ENCODE peak calls at places on chromosomes 7 and 10, in eight cellular contexts. One of them, this sample, is unnamed.

GRCh38 chr7:66183700-66184099 is 21.4 kb upstream of the TPST1 start:
- DNase-seq in T-helper 1 cell: no peak
- DNase-seq in activated CD4-positive, CD25-positive, alpha-beta regulatory T cell: no peak
- DNase-seq in psoas muscle: no peak
- DNase-seq in LHCN-M2: peak
- DNase-seq in posterior cingulate gyrus: no peak
- DNase-seq in activated CD8-positive, alpha-beta memory T cell treated with anti-CD3 and anti-CD28 coated beads for 48 hours: no peak
- DNase-seq in hypothalamus: no peak
- DNase-seq in this sample: no peak

GRCh38 chr7:90579181-90579688 is 16.9 kb upstream of the CDK14 start:
- DNase-seq in psoas muscle: no peak
- DNase-seq in activated CD4-positive, CD25-positive, alpha-beta regulatory T cell: no peak
- DNase-seq in posterior cingulate gyrus: no peak
- DNase-seq in activated CD8-positive, alpha-beta memory T cell treated with anti-CD3 and anti-CD28 coated beads for 48 hours: no peak
- DNase-seq in hypothalamus: no peak
- DNase-seq in T-helper 1 cell: no peak
- DNase-seq in LHCN-M2: peak
- DNase-seq in this sample: no peak

GRCh38 chr7:17374654-17375053 is 76.2 kb downstream of the AHR start:
- DNase-seq in hypothalamus: no peak
- DNase-seq in activated CD4-positive, CD25-positive, alpha-beta regulatory T cell: no peak
- DNase-seq in LHCN-M2: no peak
- DNase-seq in posterior cingulate gyrus: no peak
- DNase-seq in activated CD8-positive, alpha-beta memory T cell treated with anti-CD3 and anti-CD28 coated beads for 48 hours: no peak
- DNase-seq in T-helper 1 cell: no peak
- DNase-seq in psoas muscle: no peak
- DNase-seq in this sample: no peak

GRCh38 chr10:95601116-95601719 is 40.0 kb upstream of the SORBS1 start:
- DNase-seq in hypothalamus: peak
- DNase-seq in LHCN-M2: peak
- DNase-seq in activated CD4-positive, CD25-positive, alpha-beta regulatory T cell: no peak
- DNase-seq in T-helper 1 cell: peak
- DNase-seq in activated CD8-positive, alpha-beta memory T cell treated with anti-CD3 and anti-CD28 coated beads for 48 hours: peak
- DNase-seq in posterior cingulate gyrus: peak
- DNase-seq in psoas muscle: peak
- DNase-seq in this sample: peak

GRCh38 chr7:117194445-117194844 is 128.4 kb downstream of the WNT2 start:
- DNase-seq in activated CD4-positive, CD25-positive, alpha-beta regulatory T cell: no peak
- DNase-seq in LHCN-M2: no peak
- DNase-seq in hypothalamus: no peak
- DNase-seq in psoas muscle: no peak
- DNase-seq in activated CD8-positive, alpha-beta memory T cell treated with anti-CD3 and anti-CD28 coated beads for 48 hours: no peak
- DNase-seq in posterior cingulate gyrus: no peak
- DNase-seq in T-helper 1 cell: no peak
- DNase-seq in this sample: no peak

GRCh38 chr10:83647519-83647918 is 491.8 kb upstream of the GHITM start:
- DNase-seq in psoas muscle: no peak
- DNase-seq in posterior cingulate gyrus: no peak
- DNase-seq in activated CD8-positive, alpha-beta memory T cell treated with anti-CD3 and anti-CD28 coated beads for 48 hours: no peak
- DNase-seq in T-helper 1 cell: no peak
- DNase-seq in LHCN-M2: no peak
- DNase-seq in activated CD4-positive, CD25-positive, alpha-beta regulatory T cell: no peak
- DNase-seq in hypothalamus: no peak
- DNase-seq in this sample: no peak

GRCh38 chr10:34732926-34733325 is 82.2 kb downstream of the PARD3 start:
- DNase-seq in T-helper 1 cell: no peak
- DNase-seq in posterior cingulate gyrus: no peak
- DNase-seq in activated CD8-positive, alpha-beta memory T cell treated with anti-CD3 and anti-CD28 coated beads for 48 hours: no peak
- DNase-seq in activated CD4-positive, CD25-positive, alpha-beta regulatory T cell: no peak
- DNase-seq in hypothalamus: no peak
- DNase-seq in psoas muscle: no peak
- DNase-seq in LHCN-M2: peak
- DNase-seq in this sample: no peak

GRCh38 chr10:34723746-34724145 is 91.3 kb downstream of the PARD3 start:
- DNase-seq in posterior cingulate gyrus: no peak
- DNase-seq in psoas muscle: no peak
- DNase-seq in T-helper 1 cell: no peak
- DNase-seq in hypothalamus: peak
- DNase-seq in activated CD8-positive, alpha-beta memory T cell treated with anti-CD3 and anti-CD28 coated beads for 48 hours: no peak
- DNase-seq in LHCN-M2: peak
- DNase-seq in activated CD4-positive, CD25-positive, alpha-beta regulatory T cell: no peak
- DNase-seq in this sample: no peak

GRCh38 chr7:44184221-44184873 is 4.9 kb downstream of the GCK start:
- DNase-seq in hypothalamus: no peak
- DNase-seq in psoas muscle: no peak
- DNase-seq in LHCN-M2: peak
- DNase-seq in T-helper 1 cell: no peak
- DNase-seq in posterior cingulate gyrus: no peak
- DNase-seq in activated CD8-positive, alpha-beta memory T cell treated with anti-CD3 and anti-CD28 coated beads for 48 hours: no peak
- DNase-seq in activated CD4-positive, CD25-positive, alpha-beta regulatory T cell: no peak
- DNase-seq in this sample: no peak

GRCh38 chr7:108097703-108098102 is 32.5 kb downstream of the LAMB4 start:
- DNase-seq in LHCN-M2: no peak
- DNase-seq in hypothalamus: no peak
- DNase-seq in activated CD4-positive, CD25-positive, alpha-beta regulatory T cell: no peak
- DNase-seq in psoas muscle: no peak
- DNase-seq in T-helper 1 cell: no peak
- DNase-seq in posterior cingulate gyrus: no peak
- DNase-seq in activated CD8-positive, alpha-beta memory T cell treated with anti-CD3 and anti-CD28 coated beads for 48 hours: no peak
- DNase-seq in this sample: no peak

GRCh38 chr10:8628351-8628750 is 573.9 kb downstream of the GATA3 start:
- DNase-seq in psoas muscle: no peak
- DNase-seq in posterior cingulate gyrus: no peak
- DNase-seq in hypothalamus: no peak
- DNase-seq in T-helper 1 cell: no peak
- DNase-seq in LHCN-M2: no peak
- DNase-seq in activated CD8-positive, alpha-beta memory T cell treated with anti-CD3 and anti-CD28 coated beads for 48 hours: no peak
- DNase-seq in activated CD4-positive, CD25-positive, alpha-beta regulatory T cell: no peak
- DNase-seq in this sample: no peak

GRCh38 chr10:112721080-112721698 is 228.9 kb upstream of the TCF7L2 start:
- DNase-seq in T-helper 1 cell: no peak
- DNase-seq in posterior cingulate gyrus: no peak
- DNase-seq in psoas muscle: no peak
- DNase-seq in LHCN-M2: peak
- DNase-seq in hypothalamus: peak
- DNase-seq in activated CD8-positive, alpha-beta memory T cell treated with anti-CD3 and anti-CD28 coated beads for 48 hours: no peak
- DNase-seq in activated CD4-positive, CD25-positive, alpha-beta regulatory T cell: no peak
- DNase-seq in this sample: peak

GRCh38 chr7:25858562-25859411 is 293.2 kb upstream of the NFE2L3 start:
- DNase-seq in LHCN-M2: no peak
- DNase-seq in hypothalamus: no peak
- DNase-seq in activated CD4-positive, CD25-positive, alpha-beta regulatory T cell: no peak
- DNase-seq in posterior cingulate gyrus: no peak
- DNase-seq in psoas muscle: no peak
- DNase-seq in activated CD8-positive, alpha-beta memory T cell treated with anti-CD3 and anti-CD28 coated beads for 48 hours: no peak
- DNase-seq in T-helper 1 cell: no peak
- DNase-seq in this sample: no peak